ENCODE peak calls at places on chromosomes 4 and X, in seven cellular contexts. One of them, this sample, is unnamed.

GRCh38 chr4:6333301-6334202 is 63.9 kb downstream of the WFS1 start:
- DNase-seq in psoas muscle: no peak
- DNase-seq in suprapubic skin: no peak
- DNase-seq in A549: peak
- DNase-seq in transverse colon: no peak
- DNase-seq in spleen: no peak
- DNase-seq in left ventricle myocardium inferior: no peak
- DNase-seq in this sample: no peak

GRCh38 chrX:85084770-85085393 is 81.2 kb downstream of the APOOL start:
- DNase-seq in transverse colon: no peak
- DNase-seq in suprapubic skin: no peak
- DNase-seq in spleen: no peak
- DNase-seq in left ventricle myocardium inferior: no peak
- DNase-seq in A549: peak
- DNase-seq in psoas muscle: no peak
- DNase-seq in this sample: no peak

GRCh38 chr4:39342731-39343130 is 23.4 kb downstream of the RFC1 start:
- DNase-seq in spleen: no peak
- DNase-seq in left ventricle myocardium inferior: no peak
- DNase-seq in psoas muscle: no peak
- DNase-seq in A549: no peak
- DNase-seq in suprapubic skin: no peak
- DNase-seq in transverse colon: no peak
- DNase-seq in this sample: no peak

GRCh38 chr4:97496298-97496873 is 646.9 kb downstream of the STPG2 start:
- DNase-seq in A549: peak
- DNase-seq in transverse colon: no peak
- DNase-seq in psoas muscle: no peak
- DNase-seq in spleen: no peak
- DNase-seq in left ventricle myocardium inferior: no peak
- DNase-seq in suprapubic skin: no peak
- DNase-seq in this sample: no peak

GRCh38 chr4:175970072-175970471 is 95.6 kb upstream of the WDR17 start:
- DNase-seq in spleen: no peak
- DNase-seq in suprapubic skin: no peak
- DNase-seq in transverse colon: no peak
- DNase-seq in A549: no peak
- DNase-seq in left ventricle myocardium inferior: no peak
- DNase-seq in psoas muscle: no peak
- DNase-seq in this sample: no peak

GRCh38 chr4:38857354-38858096 is 908 bp upstream of the TLR6 start:
- DNase-seq in A549: peak
- DNase-seq in spleen: no peak
- DNase-seq in left ventricle myocardium inferior: peak
- DNase-seq in transverse colon: peak
- DNase-seq in suprapubic skin: peak
- DNase-seq in psoas muscle: peak
- DNase-seq in this sample: no peak

GRCh38 chr4:108120789-108121188 is 47.9 kb downstream of the LEF1 start:
- DNase-seq in suprapubic skin: no peak
- DNase-seq in A549: no peak
- DNase-seq in transverse colon: no peak
- DNase-seq in left ventricle myocardium inferior: no peak
- DNase-seq in spleen: no peak
- DNase-seq in psoas muscle: no peak
- DNase-seq in this sample: no peak

GRCh38 chrX:120463241-120463640 is 5.9 kb downstream of the LAMP2 start:
- DNase-seq in suprapubic skin: no peak
- DNase-seq in A549: peak
- DNase-seq in left ventricle myocardium inferior: no peak
- DNase-seq in transverse colon: no peak
- DNase-seq in psoas muscle: no peak
- DNase-seq in spleen: no peak
- DNase-seq in this sample: no peak

GRCh38 chr4:8675383-8675782 is 82.8 kb downstream of the CPZ start:
- DNase-seq in psoas muscle: no peak
- DNase-seq in transverse colon: no peak
- DNase-seq in A549: peak
- DNase-seq in left ventricle myocardium inferior: no peak
- DNase-seq in suprapubic skin: no peak
- DNase-seq in spleen: peak
- DNase-seq in this sample: no peak

GRCh38 chr4:114694770-114695169 is 96.2 kb downstream of the UGT8 start:
- DNase-seq in transverse colon: no peak
- DNase-seq in left ventricle myocardium inferior: no peak
- DNase-seq in suprapubic skin: no peak
- DNase-seq in psoas muscle: no peak
- DNase-seq in A549: peak
- DNase-seq in spleen: no peak
- DNase-seq in this sample: no peak

GRCh38 chr4:86928400-86929255 is 6.2 kb upstream of the AFF1 start:
- DNase-seq in A549: no peak
- DNase-seq in suprapubic skin: no peak
- DNase-seq in psoas muscle: no peak
- DNase-seq in left ventricle myocardium inferior: no peak
- DNase-seq in transverse colon: no peak
- DNase-seq in spleen: no peak
- DNase-seq in this sample: no peak

GRCh38 chrX:53320543-53321215 is 39.3 kb upstream of the IQSEC2 start:
- DNase-seq in transverse colon: peak
- DNase-seq in suprapubic skin: no peak
- DNase-seq in left ventricle myocardium inferior: no peak
- DNase-seq in spleen: peak
- DNase-seq in A549: no peak
- DNase-seq in psoas muscle: peak
- DNase-seq in this sample: peak

GRCh38 chrX:48540015-48540350 is 469 bp downstream of the TBC1D25 start:
- DNase-seq in transverse colon: peak
- DNase-seq in psoas muscle: no peak
- DNase-seq in left ventricle myocardium inferior: no peak
- DNase-seq in spleen: no peak
- DNase-seq in A549: no peak
- DNase-seq in suprapubic skin: no peak
- DNase-seq in this sample: no peak

GRCh38 chr4:6769138-6769983 is 13.2 kb upstream of the KIAA0232 start:
- DNase-seq in spleen: no peak
- DNase-seq in psoas muscle: no peak
- DNase-seq in suprapubic skin: no peak
- DNase-seq in transverse colon: no peak
- DNase-seq in left ventricle myocardium inferior: no peak
- DNase-seq in A549: no peak
- DNase-seq in this sample: peak

GRCh38 chrX:65821721-65822496 is 154.5 kb downstream of the MSN start:
- DNase-seq in suprapubic skin: no peak
- DNase-seq in psoas muscle: peak
- DNase-seq in spleen: peak
- DNase-seq in transverse colon: peak
- DNase-seq in left ventricle myocardium inferior: peak
- DNase-seq in A549: no peak
- DNase-seq in this sample: peak

GRCh38 chr4:52838729-52839722 is 23.1 kb upstream of the RASL11B start:
- DNase-seq in A549: no peak
- DNase-seq in transverse colon: no peak
- DNase-seq in left ventricle myocardium inferior: no peak
- DNase-seq in spleen: no peak
- DNase-seq in psoas muscle: no peak
- DNase-seq in suprapubic skin: no peak
- DNase-seq in this sample: no peak

GRCh38 chr4:123555500-123556273 is 159.1 kb downstream of the SPRY1 start:
- DNase-seq in suprapubic skin: peak
- DNase-seq in spleen: no peak
- DNase-seq in left ventricle myocardium inferior: peak
- DNase-seq in A549: peak
- DNase-seq in transverse colon: peak
- DNase-seq in psoas muscle: peak
- DNase-seq in this sample: peak

GRCh38 chr4:146957252-146957651 is 11.6 kb upstream of the TTC29 start:
- DNase-seq in A549: peak
- DNase-seq in suprapubic skin: no peak
- DNase-seq in spleen: no peak
- DNase-seq in transverse colon: no peak
- DNase-seq in left ventricle myocardium inferior: no peak
- DNase-seq in psoas muscle: no peak
- DNase-seq in this sample: no peak

GRCh38 chr4:70895405-70895804 is 6.8 kb upstream of the MOB1B start:
- DNase-seq in psoas muscle: no peak
- DNase-seq in left ventricle myocardium inferior: no peak
- DNase-seq in A549: peak
- DNase-seq in spleen: no peak
- DNase-seq in suprapubic skin: no peak
- DNase-seq in transverse colon: no peak
- DNase-seq in this sample: no peak

GRCh38 chrX:153582896-153583295 is 16.0 kb downstream of the CCNQ start:
- DNase-seq in A549: no peak
- DNase-seq in left ventricle myocardium inferior: peak
- DNase-seq in transverse colon: peak
- DNase-seq in psoas muscle: no peak
- DNase-seq in spleen: peak
- DNase-seq in suprapubic skin: no peak
- DNase-seq in this sample: peak

GRCh38 chr4:146299605-146300004 is 85.3 kb downstream of the REELD1 start:
- DNase-seq in left ventricle myocardium inferior: no peak
- DNase-seq in spleen: no peak
- DNase-seq in A549: no peak
- DNase-seq in transverse colon: no peak
- DNase-seq in psoas muscle: no peak
- DNase-seq in suprapubic skin: no peak
- DNase-seq in this sample: no peak

GRCh38 chr4:5822617-5823016 is 70.3 kb downstream of the CRMP1 start:
- DNase-seq in transverse colon: no peak
- DNase-seq in left ventricle myocardium inferior: no peak
- DNase-seq in A549: no peak
- DNase-seq in suprapubic skin: no peak
- DNase-seq in psoas muscle: no peak
- DNase-seq in spleen: no peak
- DNase-seq in this sample: no peak

GRCh38 chrX:115255003-115255402 is 21.1 kb upstream of the LRCH2 start:
- DNase-seq in left ventricle myocardium inferior: no peak
- DNase-seq in psoas muscle: no peak
- DNase-seq in A549: no peak
- DNase-seq in transverse colon: no peak
- DNase-seq in suprapubic skin: no peak
- DNase-seq in spleen: no peak
- DNase-seq in this sample: no peak

GRCh38 chr4:42806436-42806835 is 86.1 kb upstream of the GRXCR1 start:
- DNase-seq in A549: no peak
- DNase-seq in left ventricle myocardium inferior: no peak
- DNase-seq in spleen: no peak
- DNase-seq in suprapubic skin: no peak
- DNase-seq in psoas muscle: no peak
- DNase-seq in transverse colon: no peak
- DNase-seq in this sample: no peak

GRCh38 chrX:118181030-118181429 is 64.4 kb upstream of the KLHL13 start:
- DNase-seq in suprapubic skin: no peak
- DNase-seq in transverse colon: no peak
- DNase-seq in psoas muscle: no peak
- DNase-seq in left ventricle myocardium inferior: no peak
- DNase-seq in A549: no peak
- DNase-seq in spleen: no peak
- DNase-seq in this sample: no peak

GRCh38 chrX:28946846-28947245 is 359.6 kb downstream of the IL1RAPL1 start:
- DNase-seq in transverse colon: no peak
- DNase-seq in psoas muscle: no peak
- DNase-seq in left ventricle myocardium inferior: no peak
- DNase-seq in suprapubic skin: no peak
- DNase-seq in A549: no peak
- DNase-seq in spleen: no peak
- DNase-seq in this sample: no peak

GRCh38 chr4:182492456-182492855 is 249.3 kb downstream of the TENM3 start:
- DNase-seq in transverse colon: no peak
- DNase-seq in left ventricle myocardium inferior: no peak
- DNase-seq in suprapubic skin: no peak
- DNase-seq in A549: no peak
- DNase-seq in psoas muscle: no peak
- DNase-seq in spleen: no peak
- DNase-seq in this sample: no peak

GRCh38 chr4:128565565-128566186 is 243.8 kb upstream of the JADE1 start:
- DNase-seq in spleen: no peak
- DNase-seq in transverse colon: peak
- DNase-seq in A549: peak
- DNase-seq in left ventricle myocardium inferior: peak
- DNase-seq in psoas muscle: peak
- DNase-seq in suprapubic skin: no peak
- DNase-seq in this sample: no peak
- TF ChIP-seq CTCF in spleen: peak
- TF ChIP-seq CTCF in transverse colon: peak
- TF ChIP-seq CTCF in A549: peak
- TF ChIP-seq CTCF in left ventricle myocardium inferior: peak
- TF ChIP-seq CTCF in psoas muscle: peak
- TF ChIP-seq CTCF in suprapubic skin: no peak
- TF ChIP-seq CTCF in this sample: peak

GRCh38 chr4:76153356-76153755 is 5.2 kb upstream of the NUP54 start:
- DNase-seq in left ventricle myocardium inferior: no peak
- DNase-seq in A549: no peak
- DNase-seq in spleen: no peak
- DNase-seq in transverse colon: no peak
- DNase-seq in psoas muscle: no peak
- DNase-seq in suprapubic skin: no peak
- DNase-seq in this sample: no peak

GRCh38 chr4:76160355-76160754 is 12.2 kb upstream of the NUP54 start:
- DNase-seq in psoas muscle: no peak
- DNase-seq in spleen: no peak
- DNase-seq in left ventricle myocardium inferior: no peak
- DNase-seq in suprapubic skin: no peak
- DNase-seq in transverse colon: no peak
- DNase-seq in A549: no peak
- DNase-seq in this sample: no peak

GRCh38 chr4:76155979-76156378 is 7.8 kb upstream of the NUP54 start:
- DNase-seq in suprapubic skin: no peak
- DNase-seq in psoas muscle: no peak
- DNase-seq in spleen: no peak
- DNase-seq in transverse colon: no peak
- DNase-seq in left ventricle myocardium inferior: no peak
- DNase-seq in A549: no peak
- DNase-seq in this sample: no peak

GRCh38 chr4:76156635-76157034 is 8.4 kb upstream of the NUP54 start:
- DNase-seq in suprapubic skin: no peak
- DNase-seq in spleen: no peak
- DNase-seq in psoas muscle: no peak
- DNase-seq in A549: no peak
- DNase-seq in transverse colon: no peak
- DNase-seq in left ventricle myocardium inferior: no peak
- DNase-seq in this sample: no peak
- H3K27ac ChIP-seq in suprapubic skin: no peak
- H3K27ac ChIP-seq in spleen: peak
- H3K27ac ChIP-seq in psoas muscle: no peak
- H3K27ac ChIP-seq in A549: no peak
- H3K27ac ChIP-seq in transverse colon: no peak
- H3K27ac ChIP-seq in left ventricle myocardium inferior: no peak
- H3K27ac ChIP-seq in this sample: no peak

GRCh38 chr4:9765091-9765490 is 16.3 kb upstream of the DRD5 start:
- DNase-seq in A549: peak
- DNase-seq in spleen: no peak
- DNase-seq in psoas muscle: no peak
- DNase-seq in transverse colon: peak
- DNase-seq in left ventricle myocardium inferior: no peak
- DNase-seq in suprapubic skin: no peak
- DNase-seq in this sample: no peak
- TF ChIP-seq CTCF in A549: no peak
- TF ChIP-seq CTCF in spleen: peak
- TF ChIP-seq CTCF in psoas muscle: peak
- TF ChIP-seq CTCF in transverse colon: peak
- TF ChIP-seq CTCF in left ventricle myocardium inferior: peak
- TF ChIP-seq CTCF in suprapubic skin: peak
- TF ChIP-seq CTCF in this sample: peak

GRCh38 chrX:19758536-19758935 is 128.9 kb downstream of the SH3KBP1 start:
- DNase-seq in transverse colon: no peak
- DNase-seq in psoas muscle: no peak
- DNase-seq in suprapubic skin: no peak
- DNase-seq in A549: no peak
- DNase-seq in spleen: no peak
- DNase-seq in left ventricle myocardium inferior: no peak
- DNase-seq in this sample: no peak
- H3K27ac ChIP-seq in transverse colon: no peak
- H3K27ac ChIP-seq in psoas muscle: no peak
- H3K27ac ChIP-seq in suprapubic skin: no peak
- H3K27ac ChIP-seq in A549: no peak
- H3K27ac ChIP-seq in spleen: no peak
- H3K27ac ChIP-seq in left ventricle myocardium inferior: no peak
- H3K27ac ChIP-seq in this sample: no peak